ENCODE peak calls at places on chromosomes 6 and 20, in nine cellular contexts. M is GM03348; E is NCI-H1417; S is G401; X is activated CD4-positive, alpha-beta T cell treated with anti-CD3 and anti-CD28 coated beads, Interleukin-2, amount 50 U/mL, for 24 hours; H is uterus; P is GM13977; F is HCT116; W is HFF-Myc. U is an unnamed sample.

GRCh38 chr6:36289281-36290018 is 19.6 kb downstream of the PNPLA1 start:
- DNase-seq in S (no peak), E (peak), F (peak), H (no peak), X (no peak), P (no peak), W (no peak), M (no peak), U (no peak)

GRCh38 chr20:60100780-60101179 is 142.6 kb downstream of the CDH26 start:
- DNase-seq in S (no peak), E (peak), F (no peak), X (no peak), H (no peak), P (no peak), M (no peak), W (no peak), U (no peak)

GRCh38 chr6:129683606-129684322 is 26.2 kb downstream of the ARHGAP18 start:
- DNase-seq in S (peak), M (peak), W (peak), P (peak), E (peak), H (peak), F (peak), X (peak), U (peak)

GRCh38 chr6:34476941-34477340 is 11.1 kb downstream of the PACSIN1 start:
- DNase-seq in M (no peak), E (no peak), P (no peak), X (no peak), W (no peak), F (no peak), S (no peak), H (no peak), U (no peak)

GRCh38 chr20:56257604-56258003 is 9.1 kb downstream of the MC3R start:
- DNase-seq in E (no peak), P (no peak), X (no peak), H (no peak), F (no peak), S (no peak), W (no peak), M (no peak), U (no peak)

GRCh38 chr6:15631380-15631913 is 31.4 kb downstream of the DTNBP1 start:
- DNase-seq in S (no peak), F (no peak), W (peak), P (no peak), H (no peak), M (no peak), X (no peak), E (no peak), U (no peak)

GRCh38 chr6:8652710-8653109 is 217.4 kb upstream of the SLC35B3 start:
- DNase-seq in P (no peak), M (no peak), F (no peak), W (no peak), S (no peak), H (no peak), X (no peak), E (no peak), U (no peak)

GRCh38 chr6:13593720-13594119 is 19.3 kb downstream of the SIRT5 start:
- DNase-seq in H (no peak), F (no peak), M (peak), W (no peak), S (no peak), X (no peak), E (no peak), P (no peak), U (no peak)

GRCh38 chr20:57291694-57292093 is 25.3 kb upstream of the BMP7 start:
- DNase-seq in P (no peak), M (no peak), W (no peak), H (no peak), E (no peak), F (no peak), X (no peak), S (no peak), U (no peak)

GRCh38 chr20:51979226-51979625 is 176.9 kb upstream of the SALL4 start:
- DNase-seq in P (no peak), M (no peak), E (no peak), F (no peak), X (no peak), S (no peak), W (no peak), H (no peak), U (no peak)

GRCh38 chr20:32988008-32988407 is 16.2 kb downstream of the SUN5 start:
- DNase-seq in W (no peak), X (no peak), F (no peak), S (no peak), E (no peak), M (no peak), H (no peak), P (no peak), U (peak)

U was measured in A172.